ENCODE peak calls at places on chromosomes 13 and 19, in ten cellular contexts. J is uterus, K is A549, O is T-helper 17 cell, L is thoracic aorta, I is cardiac muscle cell, Y is ascending aorta, P is GM23248, Q is hepatocyte, D is heart right ventricle. N is an unnamed sample. For H3K9me3, the result is how much of the 10 kb centered on the place peaks cover.

GRCh38 chr13:101545521-101545920 is 93.0 kb downstream of the ITGBL1 start:
- DNase-seq in J (no peak), Y (no peak), Q (no peak), O (no peak), P (peak), L (no peak), I (no peak), K (no peak), D (no peak), N (no peak)

GRCh38 chr13:44685641-44686040 is 109.5 kb upstream of the TSC22D1 start:
- DNase-seq in P (no peak), L (no peak), I (peak), K (no peak), Y (no peak), Q (no peak), O (no peak), J (no peak), D (no peak), N (no peak)

GRCh38 chr13:80196756-80197155 is 144.2 kb downstream of the SPRY2 start:
- DNase-seq in Q (no peak), K (no peak), O (no peak), D (no peak), Y (no peak), J (no peak), P (peak), L (no peak), I (no peak), N (no peak)

GRCh38 chr19:57302020-57302465 is 18.2 kb upstream of the ZNF543 start:
- DNase-seq in P (peak), K (no peak), I (peak), O (no peak), Q (peak), L (no peak), J (no peak), Y (no peak), D (no peak), N (peak)

GRCh38 chr13:108702171-108702570 is 72.8 kb downstream of the MYO16 start:
- DNase-seq in O (no peak), L (no peak), D (no peak), K (no peak), J (no peak), Q (no peak), P (no peak), Y (no peak), I (no peak), N (no peak)

GRCh38 chr19:1492474-1493006 is 1.6 kb downstream of the REEP6 start:
- DNase-seq in J (no peak), Q (peak), L (no peak), K (no peak), I (no peak), D (no peak), P (peak), Y (no peak), O (no peak), N (no peak)

GRCh38 chr13:89827552-89827951 is 1519.9 kb upstream of the MIR17HG start:
- DNase-seq in L (no peak), K (no peak), Y (no peak), P (no peak), I (no peak), O (no peak), Q (no peak), D (no peak), J (no peak), N (no peak)

GRCh38 chr13:109859898-109860297 is 73.5 kb upstream of the IRS2 start:
- DNase-seq in J (no peak), L (no peak), D (no peak), O (no peak), I (no peak), K (no peak), P (no peak), Y (no peak), Q (no peak), N (no peak)

GRCh38 chr13:45121421-45121820 is 1.1 kb downstream of the GTF2F2 start:
- DNase-seq in K (peak), P (peak), L (no peak), O (no peak), J (no peak), Q (peak), I (peak), Y (no peak), D (no peak), N (no peak)

GRCh38 chr19:6613711-6614110 is 22.8 kb upstream of the CD70 start:
- DNase-seq in Y (no peak), K (no peak), D (no peak), J (no peak), O (no peak), Q (no peak), I (peak), P (peak), L (no peak), N (no peak)

GRCh38 chr13:99018418-99019180 is 40.7 kb upstream of the DOCK9 start:
- DNase-seq in L (no peak), D (no peak), K (no peak), O (no peak), I (peak), P (peak), Q (no peak), J (no peak), Y (no peak), N (peak)

GRCh38 chr13:99012539-99012938 is 34.7 kb upstream of the DOCK9 start:
- DNase-seq in J (no peak), P (no peak), Q (no peak), L (no peak), D (no peak), O (no peak), Y (no peak), I (no peak), K (no peak), N (no peak)

GRCh38 chr13:99013951-99014350 is 36.1 kb upstream of the DOCK9 start:
- DNase-seq in L (no peak), O (no peak), Y (no peak), K (no peak), D (no peak), P (no peak), J (no peak), Q (no peak), I (no peak), N (peak)

GRCh38 chr13:99015606-99016520 is 38.0 kb upstream of the DOCK9 start:
- DNase-seq in J (no peak), P (peak), Y (no peak), L (no peak), O (no peak), I (no peak), K (no peak), D (no peak), Q (no peak), N (peak)

GRCh38 chr13:99014391-99014988 is 36.6 kb upstream of the DOCK9 start:
- DNase-seq in J (no peak), I (no peak), O (no peak), Y (no peak), D (no peak), L (no peak), Q (no peak), P (no peak), K (no peak), N (no peak)
- H3K9me3 ChIP-seq in J (under half), I (under half), O (under half), Y (under half), D (under half), L (under half), Q (under half), P (under half), K (under half), N (under half)

GRCh38 chr13:25409938-25410337 is 38.2 kb downstream of the ATP8A2 start:
- DNase-seq in I (no peak), J (no peak), D (no peak), O (no peak), K (no peak), P (no peak), L (no peak), Q (no peak), Y (no peak), N (no peak)

GRCh38 chr13:25401958-25402357 is 30.2 kb downstream of the ATP8A2 start:
- DNase-seq in Y (no peak), J (no peak), Q (no peak), K (no peak), D (no peak), L (no peak), P (no peak), O (no peak), I (no peak), N (no peak)

GRCh38 chr13:25406377-25406776 is 34.6 kb downstream of the ATP8A2 start:
- DNase-seq in D (no peak), Y (no peak), I (no peak), K (peak), O (no peak), P (no peak), Q (no peak), L (no peak), J (no peak), N (no peak)
- H3K9me3 ChIP-seq in D (under half), Y (under half), I (under half), K (under half), O (under half), P (under half), Q (under half), L (under half), J (under half), N (under half)

GRCh38 chr19:35781650-35782049 is 6.3 kb downstream of the ARHGAP33 start:
- DNase-seq in O (no peak), K (no peak), J (no peak), I (no peak), L (no peak), Y (no peak), Q (no peak), P (no peak), D (no peak), N (no peak)

GRCh38 chr19:35785087-35785627 is 9.8 kb downstream of the ARHGAP33 start:
- DNase-seq in L (no peak), P (no peak), J (no peak), D (no peak), O (no peak), Y (no peak), I (no peak), Q (no peak), K (no peak), N (peak)

GRCh38 chr19:35782589-35782988 is 7.2 kb downstream of the ARHGAP33 start:
- DNase-seq in O (no peak), K (no peak), J (no peak), P (no peak), D (no peak), Q (no peak), L (no peak), Y (no peak), I (no peak), N (peak)

GRCh38 chr19:35784401-35785086 is 9.2 kb downstream of the ARHGAP33 start:
- DNase-seq in Y (no peak), J (no peak), P (no peak), Q (peak), L (no peak), I (no peak), D (no peak), K (no peak), O (no peak), N (no peak)

GRCh38 chr19:35783469-35784400 is 8.4 kb downstream of the ARHGAP33 start:
- DNase-seq in Y (no peak), J (no peak), D (no peak), L (no peak), O (no peak), K (no peak), P (no peak), I (no peak), Q (no peak), N (no peak)
- H3K9me3 ChIP-seq in Y (under half), J (under half), D (under half), L (under half), O (under half), K (under half), P (under half), I (under half), Q (under half), N (under half)

DNA sequence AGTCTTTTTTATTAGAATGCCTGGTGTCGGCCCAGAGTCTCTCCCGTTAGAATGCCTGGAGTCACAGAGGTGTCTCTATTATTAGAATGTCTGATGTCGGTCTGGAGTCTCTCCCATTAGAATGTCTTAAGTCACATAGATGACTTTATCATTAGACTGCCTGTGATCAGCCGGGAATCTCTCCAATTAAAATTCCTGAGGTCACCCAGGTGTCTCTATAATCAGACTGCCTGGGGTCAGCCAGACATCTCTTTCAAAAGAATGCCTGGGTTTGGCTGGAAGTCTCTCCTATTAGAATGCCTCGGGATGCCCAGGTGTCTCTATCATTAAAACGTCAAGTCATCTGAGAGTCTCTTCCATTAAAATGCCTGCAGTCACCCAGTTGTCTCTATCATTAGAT is 1493.9 kb downstream of the UQCRFS1 start:
- DNase-seq in J (no peak), K (no peak), Q (no peak), O (no peak), L (no peak), I (no peak), Y (no peak), P (no peak), D (no peak), N (no peak)
- H3K9me3 ChIP-seq in J (under half), K (half or more), Q (under half), O (under half), L (under half), I (under half), Y (half or more), P (under half), D (half or more), N (under half)

DNA sequence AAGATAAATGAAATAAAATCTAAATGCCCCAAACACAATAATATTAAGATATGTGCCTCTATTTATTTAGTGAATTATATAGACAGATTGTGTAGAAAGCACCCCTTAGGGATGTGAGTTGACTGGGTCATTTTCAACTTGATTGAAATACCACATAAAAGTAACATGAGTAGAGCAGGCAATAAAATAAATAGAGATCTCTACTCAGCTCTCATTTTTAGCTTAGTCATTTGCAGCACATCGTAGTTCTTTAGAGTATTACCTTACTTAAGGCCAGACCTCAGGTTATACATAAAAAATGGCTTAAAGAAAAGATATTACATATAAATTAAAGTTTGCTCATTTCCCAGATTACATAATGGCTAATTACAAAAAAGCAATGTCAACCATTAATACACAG is 1525.6 kb upstream of the PRR20A start:
- DNase-seq in Q (no peak), Y (no peak), L (no peak), I (no peak), K (no peak), P (no peak), O (no peak), D (no peak), J (no peak), N (no peak)
- H3K9me3 ChIP-seq in Q (under half), Y (under half), L (under half), I (under half), K (under half), P (under half), O (under half), D (under half), J (under half), N (under half)

GRCh38 chr19:2854849-2855248 is 12.3 kb upstream of the ZNF556 start:
- DNase-seq in O (no peak), D (no peak), J (no peak), L (no peak), Q (no peak), Y (no peak), P (no peak), K (no peak), I (no peak), N (no peak)
- H3K9me3 ChIP-seq in O (under half), D (half or more), J (under half), L (half or more), Q (half or more), Y (half or more), P (under half), K (half or more), I (under half), N (under half)

DNA sequence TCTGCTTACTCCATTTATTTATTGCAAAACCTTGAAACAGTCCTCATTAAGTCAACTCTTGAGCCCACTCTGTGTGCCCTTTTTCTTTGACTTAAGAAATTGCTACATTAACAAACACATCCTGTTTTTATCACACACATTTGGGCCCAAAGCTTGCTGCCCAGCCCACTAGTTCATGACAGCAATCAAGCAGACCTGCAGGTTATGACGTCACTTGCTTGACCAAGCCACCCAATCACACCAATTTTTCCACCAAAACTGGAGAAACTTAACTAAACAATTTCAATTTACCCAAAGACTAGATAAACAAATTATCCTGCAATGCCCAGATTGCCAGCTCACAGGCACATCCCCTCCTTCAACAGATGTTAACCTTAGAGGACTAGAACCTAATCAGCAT is 120.7 kb downstream of the ZNF429 start:
- DNase-seq in D (no peak), L (no peak), I (no peak), P (no peak), J (no peak), Q (no peak), O (no peak), Y (no peak), K (no peak), N (no peak)
- H3K9me3 ChIP-seq in D (under half), L (under half), I (under half), P (under half), J (under half), Q (under half), O (under half), Y (under half), K (under half), N (under half)

GRCh38 chr19:328025-328505 is 16.5 kb downstream of the MIER2 start:
- DNase-seq in J (no peak), Y (no peak), D (no peak), K (peak), O (no peak), Q (no peak), L (no peak), I (no peak), P (peak), N (no peak)

GRCh38 chr19:330503-330902 is 14.1 kb downstream of the MIER2 start:
- DNase-seq in Q (no peak), O (no peak), L (no peak), I (no peak), D (no peak), K (no peak), P (no peak), J (no peak), Y (no peak), N (no peak)

GRCh38 chr19:326851-327250 is 17.7 kb downstream of the MIER2 start:
- DNase-seq in P (no peak), J (no peak), D (no peak), O (no peak), Q (no peak), K (no peak), L (no peak), Y (no peak), I (no peak), N (no peak)

GRCh38 chr19:327291-328024 is 17.1 kb downstream of the MIER2 start:
- DNase-seq in P (no peak), D (no peak), K (no peak), I (no peak), Y (no peak), L (no peak), Q (no peak), J (no peak), O (no peak), N (no peak)

GRCh38 chr19:329876-330275 is 14.7 kb downstream of the MIER2 start:
- DNase-seq in P (no peak), Y (no peak), O (no peak), L (no peak), D (no peak), I (no peak), J (no peak), Q (no peak), K (no peak), N (no peak)
- H3K9me3 ChIP-seq in P (under half), Y (under half), O (under half), L (under half), D (under half), I (under half), J (under half), Q (under half), K (under half), N (under half)

DNA sequence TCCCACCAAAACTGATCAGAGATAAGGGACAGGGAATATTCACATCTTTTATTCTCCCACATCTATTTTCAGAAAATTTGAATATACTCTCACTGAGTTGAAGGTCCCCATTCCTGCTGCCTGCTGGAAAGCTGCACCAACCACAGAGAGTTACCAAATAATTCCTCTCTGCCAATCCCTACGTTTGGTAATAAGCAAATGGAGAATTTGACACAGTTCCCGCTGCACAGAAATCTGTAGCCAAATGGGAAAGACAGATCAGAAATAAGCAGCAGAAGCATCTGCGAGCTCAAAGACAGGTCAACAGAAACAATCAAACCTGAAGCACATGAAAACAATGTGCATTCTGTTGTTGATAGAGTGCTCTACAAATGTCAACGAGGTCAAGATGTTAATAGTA is 9.9 kb downstream of the ZNF112 start:
- DNase-seq in K (no peak), L (no peak), D (no peak), P (no peak), J (no peak), I (no peak), Y (no peak), O (no peak), Q (no peak), N (no peak)
- H3K9me3 ChIP-seq in K (half or more), L (half or more), D (half or more), P (under half), J (under half), I (under half), Y (half or more), O (under half), Q (under half), N (under half)

DNA sequence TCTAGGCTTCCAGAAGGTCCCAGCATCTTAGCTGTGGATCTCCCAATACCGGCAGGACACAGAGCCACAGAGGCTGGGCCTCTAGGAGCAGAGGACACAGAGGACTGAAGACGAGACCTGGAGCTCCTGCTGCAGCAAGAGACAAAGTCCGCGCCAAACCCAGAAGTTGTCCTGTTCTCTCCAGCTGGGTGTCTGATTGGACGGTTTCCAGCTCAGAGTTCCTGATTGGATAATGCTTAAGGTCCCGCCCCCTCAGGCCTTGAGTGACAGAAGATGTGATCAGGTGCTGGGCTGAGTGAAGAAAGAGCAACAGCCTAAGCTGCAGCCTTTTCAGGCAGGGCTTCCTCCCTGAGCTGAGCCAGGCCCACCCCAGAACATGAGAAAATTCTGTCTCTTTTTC is 59.9 kb upstream of the ZNF85 start:
- DNase-seq in L (no peak), Q (no peak), O (no peak), I (no peak), J (no peak), P (no peak), D (no peak), K (no peak), Y (no peak), N (no peak)
- H3K9me3 ChIP-seq in L (under half), Q (under half), O (under half), I (under half), J (under half), P (under half), D (half or more), K (under half), Y (under half), N (under half)

N was measured in SJSA1.